ENCODE peak calls at places on chromosomes 16 and 17, in four cellular contexts. E is GM12878, C is HepG2, T is K562. B is an unnamed sample.

GRCh38 chr17:17254026-17254425 is 17.1 kb upstream of the FLCN start:
- DNase-seq in T (no peak), E (no peak), C (no peak), B (no peak)

GRCh38 chr16:80543162-80543561 is 2.4 kb downstream of the DYNLRB2 start:
- DNase-seq in E (no peak), T (no peak), C (no peak), B (no peak)

GRCh38 chr17:38735161-38735997 is 5.2 kb downstream of the CISD3 start:
- DNase-seq in C (peak; percentile 33), E (no peak), T (peak; percentile 82), B (peak; percentile 92)

GRCh38 chr17:82031885-82032627 is 578 bp downstream of the RAC3 start:
- DNase-seq in T (peak; percentile 86), C (no peak), E (no peak), B (peak; percentile 85)

GRCh38 chr17:19904412-19904811 is 36.7 kb upstream of the ULK2 start:
- DNase-seq in T (no peak), E (no peak), C (peak; percentile 8), B (no peak)

GRCh38 chr17:17351356-17351891 is 48.3 kb downstream of the NT5M start:
- DNase-seq in E (no peak), T (no peak), C (no peak), B (no peak)

GRCh38 chr17:39923836-39924690 is 3.3 kb downstream of the ORMDL3 start:
- DNase-seq in T (no peak), E (no peak), C (peak; percentile 97), B (no peak)

GRCh38 chr17:63278731-63279442 is 167.2 kb downstream of the CYB561 start:
- DNase-seq in E (no peak), T (no peak), C (no peak), B (no peak)

GRCh38 chr16:56363781-56364565 is 61.4 kb downstream of the AMFR start:
- DNase-seq in T (no peak), C (no peak), E (no peak), B (no peak)

GRCh38 chr16:67277999-67278772 is 1.1 kb upstream of the PLEKHG4 start:
- DNase-seq in E (no peak), T (no peak), C (peak; percentile 43), B (no peak)

GRCh38 chr16:5447734-5448133 is 350.1 kb upstream of the EEF2KMT start:
- DNase-seq in E (no peak), C (no peak), T (no peak), B (no peak)

GRCh38 chr17:74089869-74090464 is 113.5 kb upstream of the RPL38 start:
- DNase-seq in C (peak; percentile 68), T (peak; percentile 67), E (peak; percentile 11), B (peak; percentile 63)

GRCh38 chr16:25449802-25450201 is 192.2 kb upstream of the ZKSCAN2 start:
- DNase-seq in T (no peak), C (no peak), E (no peak), B (no peak)

GRCh38 chr16:8767176-8767575 is 30.3 kb downstream of the TMEM186 start:
- DNase-seq in C (no peak), E (no peak), T (no peak), B (no peak)

GRCh38 chr16:8763899-8764298 is 33.5 kb downstream of the TMEM186 start:
- DNase-seq in T (no peak), E (no peak), C (no peak), B (no peak)

GRCh38 chr16:8762254-8762653 is 35.2 kb downstream of the TMEM186 start:
- DNase-seq in T (no peak), E (no peak), C (no peak), B (no peak)

GRCh38 chr16:8763083-8763482 is 34.4 kb downstream of the TMEM186 start:
- DNase-seq in T (no peak), E (no peak), C (no peak), B (no peak)

GRCh38 chr16:8764486-8765250 is 32.8 kb downstream of the TMEM186 start:
- DNase-seq in E (no peak), C (no peak), T (no peak), B (no peak)
- TF ChIP-seq ZBTB33 in E (no peak), C (no peak), T (no peak), B (no peak)

DNA sequence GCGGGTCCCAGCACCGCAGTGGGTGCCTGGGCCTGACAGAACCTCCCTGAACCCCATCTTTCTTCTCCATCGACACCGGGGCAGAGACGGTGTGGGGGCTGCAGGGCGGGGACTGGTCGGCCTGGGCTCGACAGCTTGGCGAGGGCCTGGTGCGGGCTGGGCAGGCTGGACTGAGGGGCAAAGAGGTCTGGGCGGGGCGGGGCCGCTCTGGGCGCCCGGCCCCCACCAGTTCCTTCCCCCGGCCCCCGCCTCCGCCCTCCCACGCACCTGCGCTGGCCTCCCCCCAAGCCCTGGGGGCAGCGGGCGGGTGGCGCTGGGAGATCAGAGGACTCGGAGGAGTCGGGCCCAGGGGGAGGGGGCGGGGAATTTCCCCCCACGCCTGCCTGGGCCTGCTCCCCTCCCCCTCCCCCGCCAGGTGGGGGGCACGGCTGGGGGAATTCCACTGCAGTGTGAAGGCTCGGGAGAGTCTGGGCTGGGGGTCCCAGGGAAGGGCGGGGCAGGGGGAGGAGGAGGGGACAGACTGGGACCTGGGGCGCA is 933 bp upstream of the KREMEN2 start:
- DNase-seq in E (no peak), T (peak; percentile 88), C (no peak), B (no peak)
- TF ChIP-seq RFX5 in E (no peak), T (no peak), C (no peak), B (no peak)

GRCh38 chr17:78722101-78722761 is 59.8 kb downstream of the CYTH1 start:
- DNase-seq in C (no peak), T (no peak), E (no peak), B (peak; percentile 68)
- TF ChIP-seq ZBTB33 in C (no peak), T (no peak), E (no peak), B (no peak)

GRCh38 chr16:51139568-51139967 is 11.5 kb downstream of the SALL1 start:
- DNase-seq in T (no peak), E (no peak), C (no peak), B (no peak)

GRCh38 chr16:51140112-51140511 is 11.0 kb downstream of the SALL1 start:
- DNase-seq in C (no peak), T (no peak), E (no peak), B (peak; percentile 29)

GRCh38 chr16:51134269-51134812 is 16.7 kb downstream of the SALL1 start:
- DNase-seq in C (no peak), T (no peak), E (no peak), B (peak; percentile 39)

GRCh38 chr16:51134876-51135275 is 16.2 kb downstream of the SALL1 start:
- DNase-seq in C (no peak), T (no peak), E (no peak), B (no peak)

GRCh38 chr16:51137097-51137496 is 14.0 kb downstream of the SALL1 start:
- DNase-seq in C (no peak), T (no peak), E (no peak), B (no peak)
- TF ChIP-seq RFX5 in C (no peak), T (no peak), E (no peak), B (no peak)